ENCODE peak calls at places on chromosomes 4 and X, in five cellular contexts. B is uterus; H is CD8-positive, alpha-beta memory T cell; K is BE2C; W is CD8-positive, alpha-beta T cell. C is an unnamed sample. For H3K9me3, H3K36me3 and H3K27me3, the result is how much of the 10 kb centered on the place peaks cover.

GRCh38 chrX:150919401-150919800 is 20.9 kb upstream of the CD99L2 start:
- DNase-seq in H (no peak), B (no peak), W (no peak), K (no peak), C (no peak)

GRCh38 chrX:104211187-104211586 is 43.5 kb downstream of the ESX1 start:
- DNase-seq in K (no peak), W (no peak), B (no peak), H (no peak), C (no peak)

GRCh38 chr4:28449080-28449479 is 1588.4 kb downstream of the STIM2 start:
- DNase-seq in B (no peak), K (no peak), H (no peak), W (no peak), C (no peak)

GRCh38 chr4:115923152-115923551 is 809.7 kb upstream of the NDST4 start:
- DNase-seq in K (no peak), H (no peak), B (no peak), W (no peak), C (no peak)

GRCh38 chrX:50068293-50068568 is 132.6 kb downstream of the AKAP4 start:
- DNase-seq in B (no peak), H (no peak), K (no peak), W (no peak), C (no peak)

GRCh38 chr4:189979196-189980047 is 38.8 kb downstream of the FRG1 start:
- DNase-seq in K (no peak), B (no peak), H (no peak), W (no peak), C (no peak)

GRCh38 chrX:68432648-68433047 is 647 bp downstream of the OPHN1 start:
- DNase-seq in B (no peak), W (no peak), K (no peak), H (no peak), C (no peak)

GRCh38 chr4:145299380-145300076 is 119.1 kb upstream of the OTUD4 start:
- DNase-seq in W (peak), K (no peak), H (peak), B (no peak), C (peak)

GRCh38 chr4:140151700-140152014 is 2.3 kb downstream of the MAML3 start:
- DNase-seq in K (peak), B (peak), H (peak), W (no peak), C (peak)

GRCh38 chrX:13087322-13088154 is 43.1 kb upstream of the FAM9C start:
- DNase-seq in K (no peak), W (peak), B (no peak), H (peak), C (no peak)

GRCh38 chrX:64195862-64196261 is 9.6 kb downstream of the AMER1 start:
- DNase-seq in B (no peak), W (no peak), K (no peak), H (no peak), C (no peak)

GRCh38 chrX:64192673-64193072 is 12.8 kb downstream of the AMER1 start:
- DNase-seq in B (no peak), H (no peak), W (no peak), K (no peak), C (no peak)

GRCh38 chrX:64202808-64203320 is 2.6 kb downstream of the AMER1 start:
- DNase-seq in K (no peak), H (no peak), B (no peak), W (no peak), C (no peak)

GRCh38 chrX:64196606-64197005 is 8.9 kb downstream of the AMER1 start:
- DNase-seq in W (no peak), B (no peak), K (no peak), H (no peak), C (no peak)

GRCh38 chrX:64198046-64198445 is 7.5 kb downstream of the AMER1 start:
- DNase-seq in W (no peak), H (no peak), B (no peak), K (no peak), C (no peak)
- H3K9me3 ChIP-seq in W (under half), H (under half), B (under half), K (under half), C (under half)

DNA sequence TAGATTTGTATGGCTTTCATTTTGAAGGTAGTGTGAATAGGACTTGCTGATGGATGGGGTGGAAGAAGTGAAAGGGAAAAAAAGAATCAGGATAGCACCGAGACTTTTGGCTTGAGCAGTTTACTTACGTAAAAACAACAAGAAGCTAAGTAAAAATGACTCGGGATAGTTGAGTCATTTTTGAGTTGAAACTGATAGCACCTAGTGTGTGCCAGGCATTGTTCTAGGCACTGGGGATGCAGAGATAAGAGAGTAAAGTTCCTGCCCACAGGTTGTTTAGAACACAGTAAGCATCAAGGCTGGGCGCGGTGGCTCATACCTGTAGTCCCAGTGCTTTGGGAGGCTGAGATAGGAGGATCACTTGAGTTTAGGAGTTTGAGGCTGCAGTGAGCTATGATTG is 34.7 kb downstream of the ADD1 start:
- DNase-seq in K (no peak), B (no peak), H (no peak), W (no peak), C (no peak)
- H3K36me3 ChIP-seq in K (under half), B (under half), H (under half), W (under half), C (under half)

GRCh38 chr4:174460684-174461083 is 61.6 kb downstream of the HPGD start:
- DNase-seq in H (no peak), B (no peak), K (no peak), W (no peak), C (no peak)

GRCh38 chr4:174457468-174457867 is 64.8 kb downstream of the HPGD start:
- DNase-seq in K (no peak), H (no peak), B (no peak), W (no peak), C (peak)

GRCh38 chr4:174464949-174465348 is 57.3 kb downstream of the HPGD start:
- DNase-seq in W (no peak), K (no peak), B (no peak), H (no peak), C (no peak)

GRCh38 chr4:174467107-174467506 is 55.2 kb downstream of the HPGD start:
- DNase-seq in K (no peak), W (no peak), H (no peak), B (no peak), C (no peak)

GRCh38 chr4:174461438-174462106 is 60.7 kb downstream of the HPGD start:
- DNase-seq in B (no peak), K (no peak), W (no peak), H (no peak), C (no peak)
- H3K27me3 ChIP-seq in B (under half), K (under half), W (under half), H (under half), C (under half)

DNA sequence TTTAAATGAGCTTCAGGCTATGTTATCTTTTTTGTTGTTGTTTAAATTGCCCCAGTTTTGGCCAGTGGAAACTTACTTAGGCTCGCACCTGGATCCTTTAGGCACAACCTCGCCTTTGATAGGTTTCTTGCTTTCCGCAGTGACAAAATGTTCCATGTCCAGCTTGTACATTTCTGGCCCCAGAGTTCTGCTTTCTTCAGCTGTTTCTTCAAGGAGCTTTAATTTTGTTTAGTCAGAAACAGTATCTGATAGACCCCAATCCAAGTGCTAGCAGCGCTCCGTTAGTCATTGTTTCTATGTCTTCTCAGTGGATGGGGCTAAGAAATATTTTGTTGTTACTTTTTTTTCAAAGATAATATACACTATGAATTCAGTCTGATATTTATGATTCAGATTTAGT is 82.8 kb downstream of the STIM2 start:
- DNase-seq in B (no peak), K (no peak), W (no peak), H (no peak), C (no peak)
- H3K9me3 ChIP-seq in B (under half), K (under half), W (under half), H (under half), C (under half)